ENCODE peak calls at places on chromosomes 16 and 17, in seven cellular contexts. E is GM12878, S is sigmoid colon, J is upper lobe of right lung, O is cardiac muscle cell, Z is stomach, F is esophagus squamous epithelium. M is an unnamed sample.

GRCh38 chr17:20156196-20157077 is 147.3 kb downstream of the SPECC1 start:
- DNase-seq in O (peak), S (no peak), J (peak), F (no peak), Z (peak), E (no peak), M (peak)

GRCh38 chr17:67422887-67423286 is 45.8 kb downstream of the PITPNC1 start:
- DNase-seq in Z (no peak), S (no peak), J (no peak), O (no peak), F (no peak), E (no peak), M (no peak)

GRCh38 chr17:27456681-27457404 is 595 bp downstream of the KSR1 start:
- DNase-seq in F (no peak), J (peak), E (no peak), O (no peak), Z (no peak), S (peak), M (no peak)

GRCh38 chr17:82424001-82424862 is 5.8 kb upstream of the OGFOD3 start:
- DNase-seq in J (no peak), Z (peak), F (no peak), O (peak), E (no peak), S (no peak), M (no peak)

GRCh38 chr17:74116087-74116717 is 87.3 kb upstream of the RPL38 start:
- DNase-seq in Z (no peak), O (no peak), J (peak), E (no peak), S (no peak), F (no peak), M (no peak)

GRCh38 chr16:57315401-57315800 is 30.9 kb upstream of the PLLP start:
- DNase-seq in J (no peak), F (no peak), Z (no peak), S (peak), O (no peak), E (no peak), M (no peak)

GRCh38 chr16:70735141-70735979 is 49.5 kb upstream of the MTSS2 start:
- DNase-seq in S (peak), E (no peak), O (peak), Z (no peak), J (no peak), F (no peak), M (no peak)

GRCh38 chr17:79613195-79613517 is 2.3 kb upstream of the RBFOX3 start:
- DNase-seq in J (no peak), S (no peak), E (no peak), Z (no peak), F (no peak), O (no peak), M (no peak)

GRCh38 chr17:73770115-73770848 is 126.0 kb upstream of the SDK2 start:
- DNase-seq in O (peak), Z (peak), F (no peak), E (no peak), S (peak), J (peak), M (no peak)

GRCh38 chr16:17548825-17549224 is 78.1 kb upstream of the XYLT1 start:
- DNase-seq in Z (no peak), O (no peak), S (no peak), F (no peak), J (no peak), E (no peak), M (no peak)

GRCh38 chr16:82738699-82739098 is 111.9 kb downstream of the CDH13 start:
- DNase-seq in O (peak), J (no peak), E (no peak), F (no peak), S (no peak), Z (no peak), M (no peak)
- TF ChIP-seq CTCF in O (peak), J (no peak), E (peak), F (no peak), S (no peak), Z (no peak), M (no peak)

DNA sequence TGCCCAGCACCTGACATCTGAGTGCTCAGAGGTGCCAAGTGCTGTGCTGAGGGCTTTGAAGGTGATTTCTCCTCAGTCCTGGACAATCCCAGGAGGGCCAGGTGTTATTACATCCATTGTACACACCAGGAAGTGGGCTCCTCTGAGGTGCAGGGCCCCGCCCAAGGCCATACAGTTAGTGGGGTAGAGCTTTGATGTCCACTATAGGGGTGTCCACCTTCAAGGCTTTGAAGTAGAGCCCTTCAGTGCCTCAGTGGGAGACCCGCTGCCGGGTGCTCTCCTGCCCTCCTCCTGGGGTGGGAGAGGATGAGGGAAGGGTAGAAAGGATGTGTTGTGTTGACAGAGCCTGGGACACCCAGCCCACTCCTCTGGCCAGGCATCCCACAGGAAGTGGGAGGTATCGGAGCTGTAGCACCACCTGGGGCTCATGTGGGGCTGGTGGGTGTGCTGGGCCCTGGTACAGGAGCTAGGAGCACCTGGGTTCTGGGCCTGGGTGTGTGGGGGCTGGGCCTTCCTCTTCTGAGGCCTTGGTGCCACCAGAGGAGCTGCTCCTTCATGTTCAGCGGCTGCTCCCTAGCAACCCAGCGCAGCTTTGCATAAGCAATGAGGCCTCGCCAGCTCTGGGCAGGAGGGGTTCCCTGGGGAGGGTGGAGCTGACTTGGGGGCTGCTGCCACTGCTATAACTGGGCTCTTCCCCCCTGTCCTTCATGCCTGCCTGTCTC is 7.4 kb downstream of the LASP1 start:
- DNase-seq in S (no peak), Z (no peak), J (no peak), E (no peak), F (no peak), O (no peak), M (no peak)
- H3K4me3 ChIP-seq in S (no peak), Z (no peak), J (no peak), E (no peak), F (no peak), O (no peak), M (peak)

GRCh38 chr16:12390074-12390473 is 413.5 kb downstream of the SNX29 start:
- DNase-seq in J (no peak), F (no peak), Z (no peak), O (no peak), E (no peak), S (no peak), M (no peak)

GRCh38 chr16:12393208-12393607 is 410.5 kb downstream of the CPPED1 start:
- DNase-seq in F (no peak), J (no peak), S (no peak), E (no peak), Z (no peak), O (no peak), M (no peak)

GRCh38 chr16:12390644-12391043 is 413.0 kb downstream of the CPPED1 start:
- DNase-seq in J (no peak), F (no peak), O (no peak), E (no peak), Z (no peak), S (no peak), M (no peak)

GRCh38 chr16:12391974-12392373 is 411.7 kb downstream of the CPPED1 start:
- DNase-seq in S (no peak), O (no peak), J (no peak), F (no peak), Z (no peak), E (no peak), M (no peak)

DNA sequence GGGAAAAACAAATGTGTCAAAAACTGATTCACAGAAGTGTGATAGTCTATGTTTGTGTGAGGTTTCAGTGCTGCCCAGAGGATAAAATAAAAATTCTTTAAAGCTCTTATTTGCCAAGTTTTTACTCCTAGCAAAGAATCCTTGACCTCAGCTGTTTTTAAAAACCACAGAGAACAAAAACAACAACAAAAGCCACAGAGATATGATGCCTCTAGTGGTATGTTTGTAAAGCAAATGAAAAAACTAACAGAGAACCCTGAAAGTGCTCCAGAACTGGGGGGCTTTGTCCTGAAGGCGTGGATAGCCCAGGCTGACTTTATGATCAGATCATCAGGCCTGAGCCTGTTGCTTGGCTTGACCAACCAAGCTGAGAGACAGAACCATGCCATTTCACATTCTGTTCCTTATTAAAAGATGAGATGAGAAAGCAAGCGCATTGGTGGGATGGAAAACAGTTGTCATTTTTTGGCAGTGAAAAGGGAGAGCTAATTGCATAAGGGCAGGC is 411.1 kb downstream of the CPPED1 start:
- DNase-seq in Z (no peak), O (no peak), J (no peak), S (peak), F (no peak), E (no peak), M (no peak)
- TF ChIP-seq CTCF in Z (no peak), O (no peak), J (peak), S (no peak), F (no peak), E (no peak), M (no peak)

GRCh38 chr17:69339937-69340336 is 13.0 kb upstream of the ABCA5 start:
- DNase-seq in O (no peak), F (no peak), E (no peak), J (no peak), S (no peak), Z (no peak), M (no peak)
- H3K4me3 ChIP-seq in O (no peak), F (no peak), E (no peak), J (no peak), S (no peak), Z (no peak), M (no peak)

GRCh38 chr16:847681-848445 is 47.3 kb upstream of the GNG13 start:
- DNase-seq in Z (no peak), E (no peak), O (no peak), J (no peak), S (peak), F (no peak), M (no peak)
- TF ChIP-seq CTCF in Z (no peak), E (no peak), O (no peak), J (no peak), S (no peak), F (no peak), M (no peak)

DNA sequence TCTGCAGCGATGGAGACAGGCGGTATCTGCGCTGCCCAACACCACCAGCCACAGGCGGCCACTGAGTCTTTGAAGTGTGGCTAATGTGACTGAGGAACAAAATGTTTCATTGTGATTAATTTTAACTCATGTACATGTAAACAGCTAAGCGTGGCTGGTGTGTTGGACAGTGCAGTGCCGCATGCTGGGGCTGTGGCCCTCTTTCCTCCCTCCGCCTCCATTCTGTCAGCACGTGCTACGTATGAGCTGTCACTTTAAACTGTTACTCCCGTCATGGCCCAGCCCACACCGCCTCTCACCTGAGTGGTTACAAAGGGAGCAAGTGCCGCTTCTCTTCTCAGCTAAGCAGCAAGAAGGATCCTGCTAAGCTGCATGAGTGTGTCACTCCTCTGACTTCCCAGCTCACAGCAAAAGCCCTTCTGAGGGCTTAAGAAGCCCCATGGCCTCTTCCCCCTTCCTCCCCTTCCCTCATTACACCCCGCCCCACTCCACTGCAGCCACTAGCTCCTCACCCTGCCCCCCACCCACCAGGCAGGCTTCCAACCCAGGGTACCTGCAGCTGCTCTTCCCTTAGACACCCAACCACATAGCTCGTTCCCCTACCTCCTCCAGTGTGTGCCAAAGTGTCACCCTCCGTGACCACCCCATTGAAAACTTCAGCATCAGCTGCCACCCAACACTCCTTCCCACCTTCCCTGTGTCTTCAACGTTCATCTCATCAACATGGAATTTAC is 15.0 kb downstream of the HASPIN start:
- DNase-seq in Z (peak), E (no peak), S (no peak), F (no peak), O (no peak), J (peak), M (peak)
- H3K4me3 ChIP-seq in Z (no peak), E (no peak), S (no peak), F (peak), O (no peak), J (peak), M (no peak)

DNA sequence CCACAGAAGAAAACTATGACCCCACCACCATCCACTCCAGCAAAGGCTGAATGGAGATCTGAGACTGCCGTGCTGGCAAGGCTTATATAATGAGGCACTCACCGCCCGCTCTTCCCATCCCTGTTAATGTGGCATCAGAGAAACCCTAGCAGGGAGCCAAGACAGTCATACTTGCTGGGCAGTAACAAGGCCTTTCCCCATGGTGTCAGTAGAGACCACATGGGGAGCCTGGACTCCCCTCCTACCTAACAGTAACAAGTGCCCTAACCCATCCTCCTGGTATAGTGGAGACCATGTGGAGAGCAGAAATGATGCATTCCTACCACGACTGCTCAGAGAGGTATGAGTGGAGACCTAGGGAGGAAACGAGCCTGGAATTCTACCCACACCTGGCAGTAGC is 235.2 kb downstream of the C16orf78 start:
- DNase-seq in J (no peak), O (peak), Z (no peak), F (no peak), E (no peak), S (peak), M (no peak)
- TF ChIP-seq CTCF in J (peak), O (peak), Z (peak), F (peak), E (peak), S (peak), M (no peak)

GRCh38 chr17:57834146-57834741 is 15.6 kb downstream of the MRPS23 start:
- DNase-seq in S (peak), O (no peak), E (no peak), J (no peak), F (no peak), Z (peak), M (no peak)
- H3K4me3 ChIP-seq in S (peak), O (no peak), E (no peak), J (no peak), F (no peak), Z (no peak), M (no peak)

GRCh38 chr17:9225305-9226101 is 204.2 kb downstream of the NTN1 start:
- DNase-seq in J (no peak), Z (no peak), E (no peak), O (peak), F (no peak), S (peak), M (no peak)
- TF ChIP-seq CTCF in J (no peak), Z (no peak), E (no peak), O (peak), F (no peak), S (no peak), M (no peak)

GRCh38 chr17:48542114-48542955 is 2.6 kb downstream of the HOXB2 start:
- DNase-seq in S (no peak), F (no peak), O (peak), J (no peak), Z (no peak), E (no peak), M (no peak)
- H3K4me3 ChIP-seq in S (peak), F (peak), O (peak), J (peak), Z (peak), E (peak), M (peak)

M was measured in CD8-positive, alpha-beta T cell.